ENCODE peak calls at places on chromosomes 11 and 22, in six cellular contexts. Y is AG09309, H is astrocyte of the spinal cord, P is upper lobe of right lung, R is astrocyte of the cerebellum, J is esophagus squamous epithelium. Q is an unnamed sample.
A peak's percentile ranks its signal among the peaks of the same experiment; 100 is the strongest.

GRCh38 chr22:23061471-23062280 is 8.6 kb upstream of the GNAZ start:
- DNase-seq in R (no peak), H (no peak), J (no peak), P (peak; percentile 46), Y (no peak), Q (no peak)

GRCh38 chr11:55357560-55358184 is 10.1 kb upstream of the OR4A15 start:
- DNase-seq in P (no peak), R (no peak), J (no peak), Y (no peak), H (no peak), Q (no peak)

GRCh38 chr22:49727191-49727880 is 100.3 kb downstream of the BRD1 start:
- DNase-seq in J (no peak), Y (no peak), H (no peak), R (no peak), P (peak; percentile 47), Q (no peak)

GRCh38 chr22:41603873-41604332 is 14.3 kb upstream of the PMM1 start:
- DNase-seq in P (no peak), R (no peak), H (peak; percentile 24), J (no peak), Y (no peak), Q (no peak)

GRCh38 chr11:43396617-43397016 is 37.9 kb downstream of the TTC17 start:
- DNase-seq in J (no peak), Y (no peak), P (no peak), H (no peak), R (no peak), Q (no peak)

GRCh38 chr11:85914425-85914824 is 59.2 kb downstream of the CCDC83 start:
- DNase-seq in H (no peak), R (no peak), P (no peak), J (no peak), Y (no peak), Q (no peak)

GRCh38 chr11:106156290-106156937 is 79.0 kb downstream of the AASDHPPT start:
- DNase-seq in J (no peak), Y (peak; percentile 66), R (peak; percentile 52), H (peak; percentile 78), P (no peak), Q (peak; percentile 53)

GRCh38 chr11:59879534-59879933 is 952 bp downstream of the OOSP3 start:
- DNase-seq in Y (no peak), J (no peak), H (no peak), R (no peak), P (no peak), Q (no peak)

GRCh38 chr11:67389477-67389876 is 2.3 kb upstream of the RAD9A start:
- DNase-seq in H (no peak), Y (no peak), J (no peak), P (no peak), R (no peak), Q (peak; percentile 93)

GRCh38 chr11:3030289-3031070 is 26.7 kb downstream of the CARS1 start:
- DNase-seq in H (no peak), J (no peak), Y (no peak), R (no peak), P (no peak), Q (no peak)

GRCh38 chr11:13012037-13012693 is 3.0 kb downstream of the RASSF10 start:
- DNase-seq in P (no peak), J (no peak), H (no peak), Y (no peak), R (no peak), Q (peak; percentile 85)

DNA sequence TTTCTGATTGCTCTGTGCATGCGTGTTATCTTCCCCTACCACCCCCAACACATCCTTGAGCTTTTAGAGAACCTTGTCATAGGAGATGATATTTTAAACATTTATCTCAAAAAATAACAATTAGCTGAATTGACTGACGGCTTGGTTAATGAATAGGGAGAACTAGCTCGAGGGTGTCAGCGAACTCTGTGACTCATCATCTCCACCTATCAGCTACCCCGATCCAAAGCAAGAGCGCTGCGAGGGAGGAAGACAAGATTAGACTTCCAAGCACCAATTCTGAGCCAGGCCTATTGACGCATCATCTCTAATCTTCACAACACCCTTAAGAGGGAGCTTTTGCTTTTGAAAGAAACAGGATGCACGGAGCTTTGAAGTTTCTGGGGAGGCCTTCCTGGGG is 51.0 kb upstream of the GALNT18 start:
- DNase-seq in P (no peak), Y (no peak), R (no peak), J (no peak), H (no peak), Q (no peak)
- TF ChIP-seq CTCF in P (no peak), Y (no peak), R (no peak), J (no peak), H (no peak), Q (no peak)

DNA sequence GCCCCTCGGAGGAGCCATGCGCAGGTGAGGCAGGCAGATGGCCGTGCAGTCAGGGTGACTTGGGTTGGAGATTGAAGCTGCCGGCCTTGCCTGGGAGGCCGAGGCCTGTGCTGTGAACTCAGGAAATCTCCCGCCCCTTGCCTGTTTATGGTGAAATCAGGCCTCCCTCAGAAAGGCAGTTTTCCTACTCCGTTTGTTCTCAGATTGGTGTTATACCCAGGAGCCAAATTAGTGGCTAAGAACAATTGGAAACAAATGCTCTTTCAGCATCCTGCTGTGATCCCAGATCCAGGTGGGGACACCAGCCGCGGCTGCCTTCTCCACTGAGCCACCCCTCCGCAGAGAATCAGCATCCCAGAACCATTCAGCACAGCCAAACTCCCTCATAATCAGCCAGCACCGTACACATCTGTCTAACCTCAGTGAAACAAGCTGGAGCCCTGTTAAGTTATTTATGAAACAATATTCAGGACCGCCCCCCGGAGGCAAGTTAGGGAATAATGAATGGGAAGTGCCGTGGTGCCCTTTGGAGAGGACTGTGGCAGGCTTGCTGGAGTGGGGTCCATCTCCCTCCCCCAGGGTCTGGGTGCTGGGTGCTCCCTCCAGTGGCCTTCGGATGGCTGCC is 60.0 kb downstream of the PKNOX2 start:
- DNase-seq in R (no peak), J (no peak), Y (no peak), P (no peak), H (peak; percentile 19), Q (peak; percentile 76)
- TF ChIP-seq CTCF in R (peak; percentile 43), J (no peak), Y (peak; percentile 26), P (peak; percentile 22), H (peak; percentile 30), Q (peak; percentile 72)

DNA sequence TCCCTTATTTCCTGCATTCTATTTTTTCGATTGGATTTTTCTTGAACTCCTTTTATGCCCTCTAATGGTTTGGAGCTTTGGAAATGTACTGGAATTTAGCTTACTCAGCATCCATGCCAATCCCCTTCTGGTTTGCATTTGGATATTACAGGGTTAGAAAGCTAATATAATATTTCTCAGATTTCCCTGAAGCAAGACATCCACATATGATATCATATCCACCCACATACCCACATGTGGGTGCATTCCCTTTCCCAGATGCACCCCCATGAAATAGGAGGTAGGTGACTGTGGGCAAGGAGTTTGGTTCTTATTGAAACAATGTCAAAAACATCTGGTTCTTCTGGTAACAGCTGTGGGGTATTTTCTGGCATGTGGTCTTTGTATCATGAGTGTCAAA is 32.8 kb upstream of the DDX10 start:
- DNase-seq in H (no peak), P (no peak), J (no peak), R (no peak), Y (no peak), Q (no peak)
- TF ChIP-seq CTCF in H (no peak), P (no peak), J (no peak), R (no peak), Y (no peak), Q (no peak)

GRCh38 chr11:129374081-129374992 is 1.3 kb upstream of the BARX2 start:
- DNase-seq in H (no peak), R (no peak), J (no peak), Y (no peak), P (no peak), Q (peak; percentile 75)
- TF ChIP-seq CTCF in H (no peak), R (no peak), J (peak; percentile 46), Y (no peak), P (no peak), Q (peak; percentile 27)

GRCh38 chr11:61899146-61899841 is 7.9 kb upstream of the FADS3 start:
- DNase-seq in J (peak; percentile 49), P (peak; percentile 93), R (peak; percentile 35), H (peak; percentile 74), Y (no peak), Q (peak; percentile 99)
- TF ChIP-seq CTCF in J (peak; percentile 99), P (peak; percentile 100), R (peak; percentile 99), H (peak; percentile 100), Y (peak; percentile 100), Q (peak; percentile 100)